ENCODE peak calls at places on chromosomes 2 and 18, in eight cellular contexts. I is heart left ventricle, P is A549, L is fibroblast of lung, N is body of pancreas, B is uterus, M is H9, C is colonic mucosa. J is an unnamed sample. For H3K4me1, the result is how much of the 10 kb centered on the place peaks cover.

GRCh38 chr2:149466635-149467034 is 120.9 kb downstream of the MMADHC start:
- DNase-seq in I (no peak), P (no peak), L (peak), N (no peak), B (no peak), M (no peak), C (no peak), J (no peak)

GRCh38 chr2:170324640-170325046 is 146.7 kb downstream of the MYO3B start:
- DNase-seq in I (no peak), P (peak), L (peak), N (peak), B (no peak), M (peak), C (peak), J (no peak)

GRCh38 chr2:46653539-46653938 is 174.2 kb downstream of the TMEM247 start:
- DNase-seq in I (no peak), P (no peak), L (peak), N (no peak), B (no peak), M (no peak), C (no peak), J (no peak)

GRCh38 chr2:159292157-159292556 is 5.7 kb upstream of the WDSUB1 start:
- DNase-seq in I (no peak), P (no peak), L (no peak), N (no peak), B (no peak), M (peak), C (no peak), J (no peak)

GRCh38 chr2:74815955-74816354 is 18.0 kb upstream of the HK2 start:
- DNase-seq in I (no peak), P (no peak), L (no peak), N (no peak), B (no peak), M (no peak), C (no peak), J (no peak)

GRCh38 chr2:8580316-8581047 is 101.4 kb upstream of the ID2 start:
- DNase-seq in I (no peak), P (no peak), L (no peak), N (no peak), B (no peak), M (peak), C (no peak), J (no peak)

GRCh38 chr2:31151501-31151900 is 13.3 kb upstream of the GALNT14 start:
- DNase-seq in I (no peak), P (no peak), L (no peak), N (no peak), B (no peak), M (no peak), C (no peak), J (no peak)

GRCh38 chr2:100882645-100883613 is 63.0 kb downstream of the NPAS2 start:
- DNase-seq in I (no peak), P (no peak), L (peak), N (peak), B (no peak), M (no peak), C (peak), J (no peak)

GRCh38 chr2:205568620-205569019 is 113.7 kb upstream of the NRP2 start:
- DNase-seq in I (no peak), P (no peak), L (no peak), N (no peak), B (no peak), M (no peak), C (no peak), J (no peak)

GRCh38 chr2:187174582-187174981 is 273.5 kb downstream of the CALCRL start:
- DNase-seq in I (no peak), P (peak), L (no peak), N (no peak), B (no peak), M (no peak), C (no peak), J (no peak)

GRCh38 chr2:180523629-180524340 is 456.6 kb upstream of the UBE2E3 start:
- DNase-seq in I (no peak), P (peak), L (peak), N (no peak), B (no peak), M (no peak), C (no peak), J (peak)

GRCh38 chr18:52200406-52200805 is 139.6 kb upstream of the DCC start:
- DNase-seq in I (no peak), P (no peak), L (no peak), N (no peak), B (no peak), M (no peak), C (no peak), J (no peak)

GRCh38 chr18:62399781-62400308 is 74.7 kb downstream of the TNFRSF11A start:
- DNase-seq in I (no peak), P (peak), L (no peak), N (peak), B (no peak), M (peak), C (peak), J (no peak)

GRCh38 chr2:148860037-148860436 is 15.0 kb upstream of the KIF5C start:
- DNase-seq in I (no peak), P (no peak), L (peak), N (no peak), B (no peak), M (no peak), C (no peak), J (no peak)

GRCh38 chr18:24176727-24177416 is 38.0 kb downstream of the CABYR start:
- DNase-seq in I (peak), P (peak), L (peak), N (peak), B (peak), M (peak), C (peak), J (peak)

GRCh38 chr2:63406641-63407040 is 181.6 kb downstream of the WDPCP start:
- DNase-seq in I (no peak), P (no peak), L (no peak), N (no peak), B (no peak), M (no peak), C (no peak), J (no peak)

GRCh38 chr2:65340898-65341681 is 91.3 kb downstream of the SPRED2 start:
- DNase-seq in I (no peak), P (no peak), L (no peak), N (no peak), B (no peak), M (no peak), C (no peak), J (no peak)

GRCh38 chr2:236176417-236176816 is 8.2 kb upstream of the GBX2 start:
- DNase-seq in I (no peak), P (peak), L (no peak), N (no peak), B (no peak), M (no peak), C (no peak), J (peak)

GRCh38 chr2:187552959-187553681 is 1.1 kb downstream of the TFPI start:
- DNase-seq in I (no peak), P (no peak), L (peak), N (no peak), B (no peak), M (no peak), C (no peak), J (no peak)

GRCh38 chr18:11251891-11252270 is 102.5 kb upstream of the PIEZO2 start:
- DNase-seq in I (no peak), P (no peak), L (peak), N (no peak), B (no peak), M (no peak), C (no peak), J (no peak)

GRCh38 chr2:223954401-223954800 is 2.9 kb upstream of the MRPL44 start:
- DNase-seq in I (no peak), P (no peak), L (peak), N (no peak), B (no peak), M (no peak), C (no peak), J (no peak)

GRCh38 chr2:12177052-12177994 is 430.9 kb downstream of the LPIN1 start:
- DNase-seq in I (peak), P (peak), L (peak), N (peak), B (peak), M (no peak), C (peak), J (peak)

GRCh38 chr18:939167-939566 is 34.5 kb downstream of the ADCYAP1 start:
- DNase-seq in I (no peak), P (no peak), L (peak), N (no peak), B (no peak), M (no peak), C (no peak), J (peak)

GRCh38 chr2:8119782-8120551 is 561.9 kb upstream of the ID2 start:
- DNase-seq in I (no peak), P (no peak), L (peak), N (peak), B (no peak), M (no peak), C (peak), J (no peak)

GRCh38 chr2:148302526-148302925 is 281.6 kb downstream of the MBD5 start:
- DNase-seq in I (no peak), P (no peak), L (no peak), N (no peak), B (no peak), M (no peak), C (no peak), J (no peak)

GRCh38 chr2:236366406-236366805 is 102.2 kb upstream of the ASB18 start:
- DNase-seq in I (no peak), P (no peak), L (peak), N (no peak), B (no peak), M (peak), C (no peak), J (peak)

GRCh38 chr2:27954771-27955384 is 64.3 kb downstream of the BABAM2 start:
- DNase-seq in I (peak), P (peak), L (peak), N (peak), B (peak), M (no peak), C (peak), J (peak)

GRCh38 chr18:3541549-3542386 is 91.8 kb downstream of the TGIF1 start:
- DNase-seq in I (no peak), P (no peak), L (no peak), N (no peak), B (no peak), M (no peak), C (no peak), J (no peak)

GRCh38 chr2:57376985-57377384 is 669.6 kb upstream of the VRK2 start:
- DNase-seq in I (no peak), P (no peak), L (no peak), N (no peak), B (no peak), M (no peak), C (no peak), J (no peak)

GRCh38 chr18:76494541-76495403 is at the start of gene ZNF516:
- DNase-seq in I (no peak), P (peak), L (peak), N (peak), B (peak), M (no peak), C (peak), J (peak)

GRCh38 chr2:24359701-24360049 is 661 bp downstream of the ITSN2 start:
- DNase-seq in I (peak), P (no peak), L (no peak), N (peak), B (peak), M (peak), C (peak), J (no peak)

GRCh38 chr2:63654959-63655358 is 66.2 kb downstream of the MDH1 start:
- DNase-seq in I (no peak), P (no peak), L (peak), N (no peak), B (no peak), M (no peak), C (no peak), J (no peak)

GRCh38 chr18:23612434-23613090 is 26.3 kb upstream of the NPC1 start:
- DNase-seq in I (no peak), P (no peak), L (no peak), N (no peak), B (no peak), M (no peak), C (no peak), J (no peak)

GRCh38 chr2:9174771-9175441 is 31.7 kb upstream of the ASAP2 start:
- DNase-seq in I (no peak), P (no peak), L (peak), N (no peak), B (no peak), M (peak), C (no peak), J (peak)

GRCh38 chr2:449246-450067 is 161.6 kb upstream of the ALKAL2 start:
- DNase-seq in I (no peak), P (no peak), L (no peak), N (no peak), B (no peak), M (peak), C (no peak), J (no peak)

GRCh38 chr2:140383781-140384180 is 1603.6 kb upstream of the NXPH2 start:
- DNase-seq in I (no peak), P (no peak), L (peak), N (no peak), B (no peak), M (no peak), C (no peak), J (no peak)

GRCh38 chr18:75227535-75227934 is 16.9 kb downstream of the TSHZ1 start:
- DNase-seq in I (no peak), P (no peak), L (no peak), N (no peak), B (no peak), M (no peak), C (no peak), J (no peak)

GRCh38 chr18:75226956-75227316 is 16.3 kb downstream of the TSHZ1 start:
- DNase-seq in I (no peak), P (no peak), L (no peak), N (no peak), B (no peak), M (no peak), C (no peak), J (no peak)

GRCh38 chr18:75228967-75229366 is 18.4 kb downstream of the TSHZ1 start:
- DNase-seq in I (no peak), P (no peak), L (no peak), N (no peak), B (no peak), M (no peak), C (no peak), J (no peak)

GRCh38 chr18:75223687-75224347 is 13.2 kb downstream of the TSHZ1 start:
- DNase-seq in I (no peak), P (no peak), L (peak), N (no peak), B (no peak), M (no peak), C (no peak), J (no peak)

DNA sequence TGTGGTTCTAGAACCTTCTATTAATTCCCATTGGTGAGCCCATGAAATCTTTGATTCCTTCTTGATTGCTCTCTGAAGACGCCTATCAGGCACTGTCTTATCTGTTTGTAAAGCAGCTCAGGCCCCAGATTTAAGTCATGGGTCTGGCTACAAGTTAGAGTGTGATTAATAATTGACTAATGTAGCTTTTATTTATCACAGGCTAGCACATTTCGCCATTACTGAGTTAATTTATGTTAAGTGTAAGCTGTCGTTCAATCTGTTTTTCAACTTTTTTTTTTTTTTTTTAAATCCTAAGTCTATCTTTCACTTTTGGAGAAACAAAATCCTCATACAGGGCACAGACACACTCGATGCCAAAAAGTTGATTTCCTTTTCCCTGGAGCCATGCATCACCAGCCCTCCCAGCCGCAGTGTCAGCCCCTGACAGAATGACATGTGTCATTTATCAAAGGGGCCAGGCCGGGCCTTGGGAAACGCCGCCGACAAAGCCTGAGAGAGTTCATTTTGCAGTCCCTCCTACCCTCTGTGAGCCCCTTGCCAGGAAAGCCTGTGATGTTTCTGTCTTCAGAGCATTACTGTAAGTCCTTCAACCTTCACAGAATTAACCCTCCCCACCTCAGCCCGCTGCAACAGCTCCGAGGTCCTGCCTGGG is 15.8 kb downstream of the TSHZ1 start:
- DNase-seq in I (no peak), P (no peak), L (peak), N (no peak), B (no peak), M (no peak), C (no peak), J (no peak)
- H3K4me1 ChIP-seq in I (under half), P (under half), L (under half), N (under half), B (under half), M (under half), C (under half), J (under half)

DNA sequence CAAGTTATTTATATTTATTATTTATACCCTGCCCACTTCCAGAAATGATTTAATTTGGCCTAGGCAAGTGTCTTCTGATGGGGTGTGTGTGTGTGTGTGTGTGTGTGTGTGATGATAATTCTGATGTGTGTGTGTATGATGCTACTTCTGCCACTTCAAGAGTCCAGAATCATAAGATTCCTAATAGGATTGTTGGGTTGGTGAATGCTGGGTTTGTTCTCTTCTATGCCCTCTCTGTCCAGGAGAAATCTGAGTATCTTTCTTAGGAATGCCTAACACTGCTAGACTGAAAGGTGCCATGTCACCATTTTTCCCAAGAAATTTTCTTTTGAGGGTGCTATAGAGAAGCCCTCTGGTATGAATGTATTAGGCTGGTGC is 122.5 kb downstream of the SPTBN1 start:
- DNase-seq in I (no peak), P (no peak), L (no peak), N (no peak), B (no peak), M (no peak), C (no peak), J (no peak)
- H3K4me1 ChIP-seq in I (half or more), P (half or more), L (under half), N (half or more), B (under half), M (under half), C (half or more), J (under half)

GRCh38 chr2:118687201-118687600 is 160.2 kb downstream of the EN1 start:
- DNase-seq in I (no peak), P (no peak), L (no peak), N (no peak), B (no peak), M (no peak), C (no peak), J (no peak)

GRCh38 chr2:118689033-118689432 is 158.4 kb downstream of the EN1 start:
- DNase-seq in I (no peak), P (no peak), L (no peak), N (no peak), B (no peak), M (no peak), C (no peak), J (no peak)

GRCh38 chr2:118687698-118688097 is 159.8 kb downstream of the EN1 start:
- DNase-seq in I (no peak), P (no peak), L (peak), N (no peak), B (no peak), M (no peak), C (no peak), J (no peak)

GRCh38 chr2:118683460-118683859 is 164.0 kb downstream of the EN1 start:
- DNase-seq in I (no peak), P (no peak), L (no peak), N (no peak), B (no peak), M (no peak), C (no peak), J (no peak)

GRCh38 chr2:118686364-118686763 is 161.1 kb downstream of the EN1 start:
- DNase-seq in I (no peak), P (no peak), L (peak), N (no peak), B (no peak), M (no peak), C (no peak), J (no peak)
- H3K4me1 ChIP-seq in I (under half), P (under half), L (under half), N (under half), B (under half), M (under half), C (under half), J (under half)

DNA sequence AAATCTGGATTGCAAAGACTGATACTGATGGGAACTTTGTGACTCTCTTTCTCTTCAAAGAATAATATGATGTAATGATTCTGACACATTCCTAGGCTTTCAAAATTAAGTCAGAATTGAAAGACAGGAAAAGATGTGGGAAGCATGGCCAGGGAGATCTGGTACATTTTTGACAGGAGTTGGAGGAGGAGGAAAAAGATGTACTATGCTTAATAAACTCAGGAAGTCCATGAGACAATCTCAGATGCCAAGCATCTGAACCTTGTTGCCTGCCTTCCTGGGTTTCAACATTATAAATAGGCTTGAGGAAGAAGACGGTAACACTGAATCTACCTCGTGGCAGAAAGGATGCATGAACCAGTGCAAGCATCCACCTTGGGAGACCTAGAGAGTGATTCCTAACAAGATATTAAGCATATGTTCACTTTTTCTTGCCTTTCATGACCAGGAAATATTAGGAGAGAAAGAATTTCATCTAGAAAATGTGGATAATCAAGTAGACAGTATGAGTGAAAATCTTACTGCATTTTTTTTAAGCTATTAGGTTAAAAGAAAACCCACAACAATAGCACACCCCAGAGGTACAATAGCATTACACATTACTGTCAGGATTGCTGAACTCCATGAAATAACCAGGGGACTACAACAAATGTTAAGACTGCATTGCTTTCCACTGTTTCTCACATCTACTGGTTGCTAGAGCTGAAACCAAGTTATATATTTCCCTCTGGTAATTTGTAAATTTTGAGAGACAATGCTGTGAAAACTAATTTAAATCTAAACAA is 33.9 kb downstream of the KLF7 start:
- DNase-seq in I (no peak), P (no peak), L (no peak), N (no peak), B (no peak), M (no peak), C (no peak), J (no peak)
- H3K4me1 ChIP-seq in I (half or more), P (half or more), L (under half), N (under half), B (under half), M (under half), C (under half), J (half or more)

GRCh38 chr2:37569986-37570688 is 101.3 kb downstream of the CDC42EP3 start:
- DNase-seq in I (no peak), P (no peak), L (peak), N (no peak), B (no peak), M (no peak), C (no peak), J (no peak)
- H3K4me1 ChIP-seq in I (under half), P (under half), L (under half), N (under half), B (under half), M (under half), C (under half), J (under half)

GRCh38 chr2:207875473-207876212 is 105.9 kb upstream of the FZD5 start:
- DNase-seq in I (no peak), P (no peak), L (no peak), N (no peak), B (no peak), M (no peak), C (no peak), J (no peak)
- H3K4me1 ChIP-seq in I (under half), P (under half), L (under half), N (under half), B (under half), M (under half), C (under half), J (under half)

J was measured in SJSA1.